ENCODE peak calls at places on chromosome 17, in ten cellular contexts. G, Y, U, I, W, X, M, V, B and O are unnamed samples.

GRCh38 chr17:62919388-62919787 is 46.6 kb upstream of the TANC2 start:
- DNase-seq in M (no peak), U (no peak), V (no peak), W (peak), Y (no peak), X (no peak), I (no peak), G (no peak), B (no peak), O (no peak)

GRCh38 chr17:70945386-70945785 is 776.1 kb downstream of the KCNJ2 start:
- DNase-seq in B (no peak), U (no peak), Y (no peak), V (no peak), X (no peak), G (no peak), I (no peak), M (no peak), W (no peak), O (no peak)

GRCh38 chr17:78168906-78169793 is 769 bp downstream of the SYNGR2 start:
- DNase-seq in I (peak), B (peak), G (peak), Y (peak), V (peak), M (no peak), X (peak), U (peak), W (no peak), O (peak)

GRCh38 chr17:43360376-43360738 is 38.4 kb upstream of the ARL4D start:
- DNase-seq in W (no peak), X (peak), G (peak), I (peak), U (peak), V (peak), B (no peak), Y (no peak), M (peak), O (peak)

GRCh38 chr17:17313350-17313991 is 10.3 kb downstream of the NT5M start:
- DNase-seq in G (peak), B (peak), V (peak), U (peak), I (peak), Y (peak), M (peak), W (no peak), X (peak), O (peak)

GRCh38 chr17:216625-217024 is 35.2 kb upstream of the DOC2B start:
- DNase-seq in B (no peak), X (no peak), M (no peak), G (no peak), Y (no peak), I (no peak), V (no peak), U (no peak), W (no peak), O (no peak)

GRCh38 chr17:78225088-78225865 is 6.2 kb upstream of the TMEM235 start:
- DNase-seq in Y (no peak), M (no peak), G (no peak), W (no peak), X (no peak), U (no peak), V (no peak), B (no peak), I (no peak), O (no peak)

GRCh38 chr17:42325026-42325425 is 36.7 kb downstream of the STAT5A start:
- DNase-seq in X (no peak), G (peak), W (peak), M (no peak), V (no peak), U (no peak), I (no peak), B (no peak), Y (peak), O (peak)

GRCh38 chr17:77089118-77089477 is 51.7 kb upstream of the SEC14L1 start:
- DNase-seq in Y (no peak), M (no peak), B (no peak), X (no peak), I (peak), G (no peak), W (no peak), V (peak), U (no peak), O (no peak)

GRCh38 chr17:75450270-75450669 is 6.2 kb upstream of the TMEM94 start:
- DNase-seq in B (no peak), W (no peak), X (no peak), Y (no peak), U (no peak), V (no peak), G (no peak), I (no peak), M (no peak), O (no peak)

GRCh38 chr17:18182978-18183333 is 672 bp upstream of the ALKBH5 start:
- DNase-seq in I (peak), Y (peak), U (peak), M (no peak), X (peak), G (peak), W (no peak), V (peak), B (peak), O (peak)

GRCh38 chr17:16493470-16494048 is 1.6 kb upstream of the LRRC75A start:
- DNase-seq in I (no peak), M (no peak), U (no peak), X (no peak), Y (no peak), B (no peak), G (no peak), W (no peak), V (no peak), O (no peak)

GRCh38 chr17:42458497-42459255 is at the start of gene ATP6V0A1:
- DNase-seq in W (no peak), V (peak), M (peak), I (peak), B (peak), Y (peak), G (peak), X (peak), U (peak), O (peak)

GRCh38 chr17:34287858-34288257 is 2.3 kb downstream of the CCL11 start:
- DNase-seq in Y (no peak), I (no peak), V (no peak), G (no peak), W (no peak), U (no peak), B (no peak), X (no peak), M (no peak), O (no peak)

GRCh38 chr17:73118876-73119485 is 26.5 kb upstream of the SLC39A11 start:
- DNase-seq in Y (no peak), X (no peak), V (no peak), I (peak), W (no peak), G (no peak), B (no peak), M (no peak), U (peak), O (no peak)

GRCh38 chr17:73586153-73586906 is 57.9 kb downstream of the SDK2 start:
- DNase-seq in X (no peak), U (no peak), W (no peak), I (no peak), V (no peak), Y (no peak), B (no peak), M (no peak), G (no peak), O (no peak)

GRCh38 chr17:77451271-77451893 is 310.6 kb downstream of the SEC14L1 start:
- DNase-seq in U (peak), X (peak), G (peak), I (peak), B (peak), W (no peak), V (peak), Y (peak), M (peak), O (peak)

GRCh38 chr17:61412860-61413653 is 13.4 kb downstream of the TBX2 start:
- DNase-seq in W (no peak), Y (peak), M (no peak), I (no peak), U (peak), G (no peak), B (no peak), X (no peak), V (no peak), O (peak)

GRCh38 chr17:57605734-57606105 is 139.4 kb downstream of the CCDC182 start:
- DNase-seq in M (peak), G (no peak), I (no peak), X (no peak), V (no peak), W (no peak), Y (peak), B (no peak), U (no peak), O (no peak)

GRCh38 chr17:5237541-5238016 is 2.9 kb upstream of the SCIMP start:
- DNase-seq in U (peak), X (no peak), B (peak), V (peak), I (peak), G (peak), Y (peak), M (peak), W (peak), O (peak)

GRCh38 chr17:50944054-50944901 is 78.1 kb upstream of the TOB1 start:
- DNase-seq in Y (peak), I (peak), G (peak), W (no peak), V (peak), M (peak), X (peak), B (peak), U (peak), O (peak)

GRCh38 chr17:82922646-82923045 is 82.8 kb upstream of the ZNF750 start:
- DNase-seq in I (peak), V (no peak), M (no peak), X (no peak), U (no peak), B (no peak), W (no peak), G (no peak), Y (no peak), O (no peak)

GRCh38 chr17:43319293-43320124 is 79.3 kb upstream of the ARL4D start:
- DNase-seq in U (no peak), B (no peak), X (no peak), M (no peak), V (no peak), W (no peak), Y (peak), G (no peak), I (no peak), O (no peak)

GRCh38 chr17:43431741-43432523 is 33.1 kb downstream of the ARL4D start:
- DNase-seq in M (no peak), V (no peak), W (no peak), G (no peak), X (no peak), I (no peak), U (no peak), Y (no peak), B (no peak), O (no peak)

GRCh38 chr17:42329025-42329976 is 41.0 kb downstream of the STAT5A start:
- DNase-seq in X (no peak), U (no peak), W (peak), G (peak), I (peak), M (no peak), B (peak), V (no peak), Y (no peak), O (peak)

GRCh38 chr17:6456914-6457687 is 12.8 kb downstream of the PIMREG start:
- DNase-seq in X (no peak), B (no peak), Y (no peak), U (no peak), W (peak), M (no peak), G (no peak), I (peak), V (no peak), O (peak)

GRCh38 chr17:32914181-32914580 is 13.8 kb upstream of the TMEM98 start:
- DNase-seq in V (peak), Y (no peak), I (no peak), M (no peak), U (no peak), G (no peak), W (no peak), B (no peak), X (no peak), O (no peak)

GRCh38 chr17:54867634-54868033 is 33.0 kb upstream of the TOM1L1 start:
- DNase-seq in V (no peak), M (no peak), X (no peak), I (peak), B (no peak), Y (no peak), W (no peak), U (no peak), G (no peak), O (no peak)

GRCh38 chr17:44210342-44211192 is 8.9 kb downstream of the UBTF start:
- DNase-seq in B (peak), V (peak), M (peak), U (peak), X (peak), W (no peak), G (peak), I (peak), Y (peak), O (peak)